ENCODE peak calls at places on chromosomes 5 and 9, in ten cellular contexts. V is GM23338, X is adrenal gland, F is aorta, R is breast epithelium, Q is PC-9, U is OCI-LY7, E is heart left ventricle, T is upper lobe of right lung, C is lung. O is an unnamed sample. For H3K4me1, the result is how much of the 10 kb centered on the place peaks cover.

GRCh38 chr5:74070766-74071165 is 444.8 kb downstream of the ARHGEF28 start:
- DNase-seq in F (no peak), R (no peak), V (no peak), X (no peak), U (no peak), T (no peak), E (no peak), C (no peak), Q (no peak), O (no peak)

GRCh38 chr5:74352256-74352655 is 288.3 kb downstream of the ENC1 start:
- DNase-seq in T (no peak), E (no peak), U (no peak), F (no peak), R (no peak), X (no peak), C (no peak), Q (no peak), V (no peak), O (no peak)

GRCh38 chr9:107504585-107505455 is 15.3 kb upstream of the KLF4 start:
- DNase-seq in T (no peak), E (no peak), R (no peak), V (no peak), Q (peak), X (no peak), C (peak), F (no peak), U (no peak), O (peak)

GRCh38 chr5:1312993-1313833 is 18.3 kb upstream of the TERT start:
- DNase-seq in U (peak), C (no peak), V (no peak), Q (peak), X (peak), R (no peak), E (no peak), T (peak), F (peak), O (peak)

GRCh38 chr5:1509346-1510085 is 14.2 kb downstream of the LPCAT1 start:
- DNase-seq in Q (no peak), U (no peak), F (peak), X (peak), R (peak), V (no peak), E (peak), T (peak), C (no peak), O (no peak)

GRCh38 chr9:109198736-109199384 is 31.8 kb upstream of the FRRS1L start:
- DNase-seq in F (no peak), X (no peak), C (no peak), E (no peak), T (no peak), R (no peak), Q (no peak), V (peak), U (peak), O (no peak)

GRCh38 chr9:94912700-94913249 is 186.3 kb downstream of the AOPEP start:
- DNase-seq in T (no peak), Q (peak), R (no peak), C (peak), E (no peak), F (no peak), V (peak), U (no peak), X (no peak), O (no peak)

GRCh38 chr5:136193396-136193935 is 504 bp upstream of the SMIM32 start:
- DNase-seq in U (no peak), R (no peak), C (no peak), F (no peak), V (no peak), Q (no peak), E (no peak), X (no peak), T (peak), O (no peak)

GRCh38 chr9:131297903-131298302 is 8.4 kb downstream of the PLPP7 start:
- DNase-seq in V (no peak), E (no peak), R (no peak), F (no peak), T (no peak), U (no peak), C (no peak), Q (no peak), X (no peak), O (no peak)

GRCh38 chr9:113511047-113511521 is 47.6 kb downstream of the RGS3 start:
- DNase-seq in R (no peak), T (no peak), C (no peak), Q (no peak), V (no peak), X (peak), U (no peak), E (peak), F (no peak), O (no peak)
- H3K27ac ChIP-seq in R (no peak), T (no peak), C (peak), Q (no peak), V (no peak), X (peak), U (no peak), E (peak), F (no peak), O (peak)

GRCh38 chr5:72133212-72133990 is 26.1 kb downstream of the MAP1B start:
- DNase-seq in X (no peak), U (no peak), C (no peak), T (no peak), F (no peak), E (no peak), Q (no peak), R (no peak), V (no peak), O (no peak)

GRCh38 chr5:72125931-72126620 is 18.8 kb downstream of the MAP1B start:
- DNase-seq in E (no peak), T (no peak), C (no peak), Q (peak), F (no peak), X (no peak), R (no peak), U (no peak), V (peak), O (no peak)

GRCh38 chr5:72126796-72127195 is 19.5 kb downstream of the MAP1B start:
- DNase-seq in F (no peak), R (no peak), X (no peak), T (no peak), Q (no peak), U (no peak), V (no peak), E (no peak), C (no peak), O (no peak)

GRCh38 chr5:72130342-72130741 is 23.1 kb downstream of the MAP1B start:
- DNase-seq in Q (no peak), U (no peak), F (no peak), R (no peak), E (no peak), C (no peak), V (no peak), T (no peak), X (no peak), O (no peak)

DNA sequence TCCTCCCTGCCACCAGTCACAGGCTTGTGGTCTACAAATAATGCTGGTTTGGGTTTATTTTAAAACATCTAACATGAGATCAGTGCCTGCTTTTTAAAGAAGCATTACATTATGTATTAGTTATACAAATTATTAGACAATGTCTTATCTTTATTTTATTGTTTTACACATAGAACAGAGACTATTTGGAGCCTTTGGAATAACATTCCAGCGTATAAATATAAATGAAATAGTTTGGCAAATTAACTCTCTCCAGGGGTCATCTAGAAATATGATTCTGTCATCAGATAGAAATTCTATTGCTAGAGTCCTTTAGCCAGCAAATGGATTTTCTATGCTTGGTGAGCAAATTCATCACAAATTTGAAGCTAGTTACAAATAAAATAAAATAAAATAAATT is 22.5 kb downstream of the MAP1B start:
- DNase-seq in T (no peak), E (no peak), X (no peak), C (no peak), V (no peak), U (no peak), R (no peak), F (no peak), Q (no peak), O (no peak)
- H3K4me1 ChIP-seq in T (under half), E (under half), X (under half), C (under half), V (under half), U (under half), R (under half), F (under half), Q (under half), O (half or more)

GRCh38 chr9:129682381-129682780 is 16.9 kb downstream of the PRRX2 start:
- DNase-seq in X (no peak), U (no peak), E (no peak), Q (no peak), F (no peak), T (no peak), R (no peak), V (no peak), C (no peak), O (no peak)
- H3K27ac ChIP-seq in X (no peak), U (no peak), E (no peak), Q (no peak), F (no peak), T (no peak), R (no peak), V (no peak), C (no peak), O (no peak)

GRCh38 chr9:133950206-133950915 is 41.8 kb downstream of the VAV2 start:
- DNase-seq in X (no peak), F (peak), Q (no peak), R (no peak), C (no peak), U (no peak), T (no peak), E (peak), V (no peak), O (no peak)
- H3K4me1 ChIP-seq in X (under half), F (under half), Q (under half), R (under half), C (under half), U (half or more), T (under half), E (under half), V (under half), O (under half)

O was measured in tibial artery.